ENCODE peak calls at places on chromosomes 3 and 15, in five cellular contexts. A, Z, P, L and K are unnamed samples.

GRCh38 chr3:124752051-124752450 is 21.8 kb downstream of the UMPS start:
- DNase-seq in A (no peak), Z (no peak), P (no peak), L (no peak), K (no peak)

GRCh38 chr3:9316881-9317341 is 45.9 kb upstream of the THUMPD3 start:
- DNase-seq in A (peak), Z (no peak), P (no peak), L (peak), K (peak)

GRCh38 chr3:113261996-113262665 is 50.8 kb downstream of the BOC start:
- DNase-seq in A (no peak), Z (no peak), P (no peak), L (no peak), K (peak)

GRCh38 chr3:53089511-53089910 is 40.7 kb downstream of the RFT1 start:
- DNase-seq in A (no peak), Z (no peak), P (no peak), L (no peak), K (peak)

GRCh38 chr3:124986153-124987143 is 51.9 kb upstream of the MUC13 start:
- DNase-seq in A (peak), Z (no peak), P (no peak), L (peak), K (peak)

GRCh38 chr15:70508561-70509281 is 254.6 kb downstream of the UACA start:
- DNase-seq in A (no peak), Z (no peak), P (no peak), L (peak), K (no peak)

GRCh38 chr15:98649621-98649995 is 1.3 kb downstream of the IGF1R start:
- DNase-seq in A (peak), Z (peak), P (peak), L (peak), K (no peak)

GRCh38 chr15:45149060-45149459 is 19.3 kb downstream of the DUOX1 start:
- DNase-seq in A (no peak), Z (no peak), P (no peak), L (no peak), K (no peak)

GRCh38 chr3:163587342-163587741 is 1491.0 kb downstream of the SI start:
- DNase-seq in A (no peak), Z (no peak), P (no peak), L (peak), K (no peak)

GRCh38 chr3:117547956-117548550 is 838.5 kb downstream of the TUSC7 start:
- DNase-seq in A (no peak), Z (no peak), P (no peak), L (peak), K (no peak)

GRCh38 chr15:66070220-66070934 is 183.2 kb downstream of the MEGF11 start:
- DNase-seq in A (no peak), Z (no peak), P (no peak), L (no peak), K (no peak)

GRCh38 chr3:117103645-117104044 is 394.1 kb downstream of the TUSC7 start:
- DNase-seq in A (no peak), Z (no peak), P (no peak), L (no peak), K (no peak)